ENCODE peak calls at places on chromosome 14, in seven cellular contexts. One of them, this sample, is unnamed. For H3K4me1, the result is how much of the 10 kb centered on the place peaks cover.

GRCh38 chr14:31489680-31490079 is 1.8 kb upstream of the GPR33 start:
- DNase-seq in tibial artery: no peak
- DNase-seq in stomach: no peak
- DNase-seq in aorta: no peak
- DNase-seq in heart right ventricle: no peak
- DNase-seq in left ventricle myocardium inferior: no peak
- DNase-seq in upper lobe of right lung: no peak
- DNase-seq in this sample: no peak

GRCh38 chr14:28770061-28770460 is 3.5 kb downstream of the FOXG1 start:
- DNase-seq in left ventricle myocardium inferior: no peak
- DNase-seq in stomach: no peak
- DNase-seq in upper lobe of right lung: no peak
- DNase-seq in tibial artery: no peak
- DNase-seq in heart right ventricle: no peak
- DNase-seq in aorta: no peak
- DNase-seq in this sample: no peak

GRCh38 chr14:66401447-66402095 is 84.6 kb upstream of the CCDC196 start:
- DNase-seq in aorta: no peak
- DNase-seq in left ventricle myocardium inferior: no peak
- DNase-seq in heart right ventricle: no peak
- DNase-seq in tibial artery: no peak
- DNase-seq in upper lobe of right lung: no peak
- DNase-seq in stomach: no peak
- DNase-seq in this sample: no peak

GRCh38 chr14:63214417-63215196 is 10.4 kb downstream of the RHOJ start:
- DNase-seq in left ventricle myocardium inferior: no peak
- DNase-seq in heart right ventricle: no peak
- DNase-seq in stomach: no peak
- DNase-seq in upper lobe of right lung: no peak
- DNase-seq in aorta: no peak
- DNase-seq in tibial artery: no peak
- DNase-seq in this sample: no peak

GRCh38 chr14:100850841-100851585 is 25.1 kb downstream of the MEG3 start:
- DNase-seq in upper lobe of right lung: peak
- DNase-seq in aorta: peak
- DNase-seq in stomach: peak
- DNase-seq in tibial artery: peak
- DNase-seq in left ventricle myocardium inferior: peak
- DNase-seq in heart right ventricle: peak
- DNase-seq in this sample: peak

GRCh38 chr14:60304509-60304908 is 55.5 kb downstream of the PPM1A start:
- DNase-seq in tibial artery: no peak
- DNase-seq in heart right ventricle: no peak
- DNase-seq in stomach: no peak
- DNase-seq in aorta: no peak
- DNase-seq in left ventricle myocardium inferior: peak
- DNase-seq in upper lobe of right lung: no peak
- DNase-seq in this sample: peak

GRCh38 chr14:60106341-60106740 is 14.6 kb downstream of the PCNX4 start:
- DNase-seq in heart right ventricle: no peak
- DNase-seq in stomach: no peak
- DNase-seq in upper lobe of right lung: no peak
- DNase-seq in tibial artery: no peak
- DNase-seq in left ventricle myocardium inferior: no peak
- DNase-seq in aorta: peak
- DNase-seq in this sample: no peak

GRCh38 chr14:77973246-77973645 is 173.3 kb downstream of the ADCK1 start:
- DNase-seq in aorta: no peak
- DNase-seq in left ventricle myocardium inferior: no peak
- DNase-seq in upper lobe of right lung: no peak
- DNase-seq in heart right ventricle: no peak
- DNase-seq in stomach: no peak
- DNase-seq in tibial artery: no peak
- DNase-seq in this sample: no peak

GRCh38 chr14:91317381-91318313 is 73.1 kb upstream of the GPR68 start:
- DNase-seq in left ventricle myocardium inferior: peak
- DNase-seq in aorta: peak
- DNase-seq in heart right ventricle: peak
- DNase-seq in tibial artery: no peak
- DNase-seq in upper lobe of right lung: peak
- DNase-seq in stomach: peak
- DNase-seq in this sample: peak

GRCh38 chr14:51138353-51139103 is 43.6 kb upstream of the TRIM9 start:
- DNase-seq in tibial artery: no peak
- DNase-seq in left ventricle myocardium inferior: no peak
- DNase-seq in heart right ventricle: no peak
- DNase-seq in upper lobe of right lung: no peak
- DNase-seq in aorta: no peak
- DNase-seq in stomach: no peak
- DNase-seq in this sample: no peak

GRCh38 chr14:99758121-99758871 is 34.9 kb upstream of the EML1 start:
- DNase-seq in heart right ventricle: no peak
- DNase-seq in upper lobe of right lung: no peak
- DNase-seq in left ventricle myocardium inferior: no peak
- DNase-seq in stomach: no peak
- DNase-seq in aorta: peak
- DNase-seq in tibial artery: peak
- DNase-seq in this sample: no peak

GRCh38 chr14:99759546-99759925 is 33.7 kb upstream of the EML1 start:
- DNase-seq in tibial artery: peak
- DNase-seq in left ventricle myocardium inferior: no peak
- DNase-seq in aorta: no peak
- DNase-seq in stomach: no peak
- DNase-seq in upper lobe of right lung: peak
- DNase-seq in heart right ventricle: no peak
- DNase-seq in this sample: no peak

GRCh38 chr14:99760817-99761216 is 32.4 kb upstream of the EML1 start:
- DNase-seq in left ventricle myocardium inferior: no peak
- DNase-seq in aorta: no peak
- DNase-seq in heart right ventricle: no peak
- DNase-seq in upper lobe of right lung: no peak
- DNase-seq in stomach: no peak
- DNase-seq in tibial artery: peak
- DNase-seq in this sample: no peak

GRCh38 chr14:99757331-99758070 is 35.7 kb upstream of the EML1 start:
- DNase-seq in aorta: peak
- DNase-seq in tibial artery: peak
- DNase-seq in left ventricle myocardium inferior: no peak
- DNase-seq in heart right ventricle: no peak
- DNase-seq in stomach: no peak
- DNase-seq in upper lobe of right lung: peak
- DNase-seq in this sample: no peak

DNA sequence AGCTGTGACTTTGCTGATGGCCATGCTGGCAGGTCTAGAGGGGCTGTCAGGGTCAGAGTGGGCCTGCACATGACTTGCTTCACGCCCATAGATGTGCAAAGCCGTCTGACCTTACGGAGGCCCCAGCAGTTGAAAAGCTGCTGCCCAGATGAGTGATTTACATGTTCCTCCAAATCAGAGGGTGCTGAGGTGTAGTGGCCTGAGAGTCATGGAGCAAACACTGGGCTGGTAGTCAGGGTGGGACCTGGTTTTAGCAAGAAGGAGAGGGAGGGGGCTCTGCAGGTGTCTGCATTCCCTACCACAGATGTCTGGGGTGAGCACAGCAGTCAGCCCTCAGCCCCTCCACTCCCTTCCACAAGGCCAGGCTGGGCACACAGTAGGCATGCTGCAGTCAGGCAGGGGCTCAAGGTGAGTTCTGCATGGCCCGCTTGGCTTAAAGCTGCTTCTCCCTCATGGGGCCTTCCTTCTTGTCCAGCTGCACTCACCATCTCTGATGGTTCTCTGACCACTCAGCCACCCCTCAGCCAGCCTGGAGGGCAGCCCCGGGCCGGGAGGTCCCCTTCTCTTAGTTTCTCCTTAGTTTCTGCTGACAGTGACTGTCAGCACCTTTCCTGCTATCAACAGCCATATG is 34.2 kb upstream of the EML1 start:
- DNase-seq in aorta: no peak
- DNase-seq in upper lobe of right lung: peak
- DNase-seq in heart right ventricle: no peak
- DNase-seq in left ventricle myocardium inferior: no peak
- DNase-seq in stomach: no peak
- DNase-seq in tibial artery: peak
- DNase-seq in this sample: no peak
- H3K4me1 ChIP-seq in aorta: under half
- H3K4me1 ChIP-seq in upper lobe of right lung: under half
- H3K4me1 ChIP-seq in heart right ventricle: under half
- H3K4me1 ChIP-seq in left ventricle myocardium inferior: half or more
- H3K4me1 ChIP-seq in stomach: half or more
- H3K4me1 ChIP-seq in tibial artery: under half
- H3K4me1 ChIP-seq in this sample: under half

DNA sequence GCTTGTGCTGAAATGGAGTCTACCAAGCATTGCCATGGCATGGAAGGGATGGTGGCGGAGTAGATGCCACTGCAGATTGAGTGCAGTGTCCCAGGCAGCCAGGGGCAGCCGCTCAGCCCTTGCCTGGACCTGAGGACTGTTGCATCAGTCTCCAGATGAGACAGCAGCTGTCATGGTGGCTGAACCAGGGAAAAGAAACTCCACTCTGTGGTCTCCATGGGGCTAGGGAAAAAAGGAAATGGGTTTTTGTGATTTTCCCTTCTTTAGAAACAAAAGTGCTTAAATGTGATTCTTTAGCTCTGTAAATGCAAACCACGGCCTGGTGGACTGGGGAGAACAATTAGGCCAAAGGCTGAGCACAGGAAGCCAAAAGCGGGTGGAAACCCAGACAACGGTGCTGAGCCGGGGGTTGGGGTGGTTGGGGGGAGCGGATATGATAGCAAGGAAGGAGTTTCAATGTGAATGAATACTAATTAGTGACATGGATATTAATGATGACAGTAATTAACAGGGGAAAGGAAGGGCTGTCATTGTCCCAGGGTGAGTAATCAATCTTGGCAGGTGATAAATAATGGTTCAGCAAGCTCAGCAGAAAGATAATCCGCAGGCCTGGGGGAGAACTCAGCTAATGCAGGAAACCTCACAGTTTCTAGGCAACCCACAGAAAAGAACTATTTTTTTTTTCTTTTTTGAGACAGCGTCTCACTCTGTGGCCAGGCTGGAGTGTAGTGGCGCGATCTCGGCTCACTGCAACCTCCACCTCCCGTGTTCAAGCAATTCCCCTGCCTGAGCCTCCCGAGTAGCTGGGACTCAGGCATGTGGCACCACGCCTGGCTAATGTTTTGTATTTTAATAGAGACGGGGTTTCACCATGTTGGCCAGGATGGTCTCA is 442.6 kb downstream of the DPF3 start:
- DNase-seq in stomach: no peak
- DNase-seq in left ventricle myocardium inferior: no peak
- DNase-seq in heart right ventricle: no peak
- DNase-seq in aorta: no peak
- DNase-seq in upper lobe of right lung: no peak
- DNase-seq in tibial artery: no peak
- DNase-seq in this sample: peak
- H3K27ac ChIP-seq in stomach: no peak
- H3K27ac ChIP-seq in left ventricle myocardium inferior: no peak
- H3K27ac ChIP-seq in heart right ventricle: no peak
- H3K27ac ChIP-seq in aorta: no peak
- H3K27ac ChIP-seq in upper lobe of right lung: peak
- H3K27ac ChIP-seq in tibial artery: no peak
- H3K27ac ChIP-seq in this sample: no peak

DNA sequence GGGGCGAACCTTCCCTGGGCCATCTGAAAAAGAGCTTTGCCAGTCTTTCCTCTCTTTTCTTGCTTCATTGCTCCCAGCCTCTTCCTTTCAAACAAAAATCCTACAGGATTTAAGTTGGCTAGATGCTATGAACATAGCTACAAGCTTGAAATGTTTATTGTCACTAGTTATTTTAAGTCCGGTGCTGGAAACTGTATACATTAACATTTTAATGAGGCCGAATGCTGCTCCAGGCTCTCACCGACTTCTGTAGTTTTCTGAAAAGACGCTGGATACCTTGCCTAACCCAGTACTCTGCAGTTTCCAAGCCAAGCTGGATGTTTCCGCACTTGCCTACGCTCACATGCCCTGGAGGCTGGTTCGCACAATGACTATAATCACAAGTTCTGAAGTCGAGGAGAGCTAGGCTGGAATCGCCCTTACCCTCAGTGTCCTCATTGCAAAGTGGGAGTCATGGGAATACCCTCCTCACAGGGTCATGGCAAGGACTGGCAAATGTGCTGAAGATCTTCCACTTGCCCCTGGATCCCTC is 39.1 kb downstream of the LTBP2 start:
- DNase-seq in tibial artery: no peak
- DNase-seq in stomach: no peak
- DNase-seq in upper lobe of right lung: no peak
- DNase-seq in heart right ventricle: no peak
- DNase-seq in left ventricle myocardium inferior: no peak
- DNase-seq in aorta: peak
- DNase-seq in this sample: no peak
- H3K4me1 ChIP-seq in tibial artery: half or more
- H3K4me1 ChIP-seq in stomach: half or more
- H3K4me1 ChIP-seq in upper lobe of right lung: half or more
- H3K4me1 ChIP-seq in heart right ventricle: under half
- H3K4me1 ChIP-seq in left ventricle myocardium inferior: half or more
- H3K4me1 ChIP-seq in aorta: under half
- H3K4me1 ChIP-seq in this sample: under half

GRCh38 chr14:68652433-68652690 is 140.5 kb downstream of the ZFP36L1 start:
- DNase-seq in left ventricle myocardium inferior: no peak
- DNase-seq in heart right ventricle: no peak
- DNase-seq in stomach: no peak
- DNase-seq in upper lobe of right lung: no peak
- DNase-seq in tibial artery: no peak
- DNase-seq in aorta: no peak
- DNase-seq in this sample: no peak
- H3K27ac ChIP-seq in left ventricle myocardium inferior: peak
- H3K27ac ChIP-seq in heart right ventricle: peak
- H3K27ac ChIP-seq in stomach: peak
- H3K27ac ChIP-seq in upper lobe of right lung: no peak
- H3K27ac ChIP-seq in tibial artery: peak
- H3K27ac ChIP-seq in aorta: no peak
- H3K27ac ChIP-seq in this sample: peak

DNA sequence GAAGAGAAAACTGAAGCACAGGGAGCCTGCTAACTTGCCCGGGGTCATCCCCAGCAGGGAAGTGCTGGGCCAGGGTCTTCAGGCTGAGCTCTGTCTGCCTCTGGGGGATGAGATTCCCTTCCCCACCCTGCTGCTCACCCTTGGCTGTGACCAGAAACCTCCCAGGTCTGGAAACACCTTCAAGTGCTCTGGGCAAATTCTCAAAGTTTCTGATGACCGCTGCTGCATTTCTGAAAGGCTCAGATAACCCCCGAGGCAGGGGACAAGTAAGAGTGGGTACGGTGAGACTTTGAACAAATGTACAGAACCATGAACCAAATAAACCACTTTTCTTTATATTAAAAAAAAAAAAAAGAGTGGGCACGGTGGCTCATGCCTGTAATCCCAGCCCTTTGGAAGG is 41.3 kb downstream of the LTBP2 start:
- DNase-seq in heart right ventricle: no peak
- DNase-seq in upper lobe of right lung: no peak
- DNase-seq in left ventricle myocardium inferior: no peak
- DNase-seq in tibial artery: no peak
- DNase-seq in stomach: no peak
- DNase-seq in aorta: peak
- DNase-seq in this sample: no peak
- H3K4me1 ChIP-seq in heart right ventricle: under half
- H3K4me1 ChIP-seq in upper lobe of right lung: half or more
- H3K4me1 ChIP-seq in left ventricle myocardium inferior: half or more
- H3K4me1 ChIP-seq in tibial artery: half or more
- H3K4me1 ChIP-seq in stomach: half or more
- H3K4me1 ChIP-seq in aorta: under half
- H3K4me1 ChIP-seq in this sample: under half

This sample was measured in small intestine.